ENCODE peak calls at places on chromosomes 5 and 9, in seven cellular contexts. Z is neural progenitor cell, Y is MM.1S, B is PC-3, L is HCT116, G is GM23248, M is OCI-LY7. F is an unnamed sample.
A peak's percentile ranks its signal among the peaks of the same experiment; 100 is the strongest.

GRCh38 chr5:103465891-103466290 is 96.7 kb downstream of the NUDT12 start:
- DNase-seq in M (no peak), Z (no peak), B (no peak), G (peak; percentile 35), Y (no peak), L (no peak), F (no peak)

GRCh38 chr9:34771023-34771422 is 61.1 kb upstream of the CCL21 start:
- DNase-seq in M (no peak), B (peak; percentile 63), Z (no peak), L (no peak), G (peak; percentile 35), Y (no peak), F (no peak)

GRCh38 chr5:75167345-75167744 is 69.3 kb downstream of the ANKRD31 start:
- DNase-seq in Y (no peak), G (peak; percentile 17), L (peak; percentile 33), Z (peak; percentile 21), B (peak; percentile 19), M (no peak), F (peak; percentile 77)

GRCh38 chr5:61120534-61120933 is 41.7 kb downstream of the SMIM15 start:
- DNase-seq in Z (no peak), G (peak; percentile 36), B (peak; percentile 34), L (no peak), M (no peak), Y (no peak), F (no peak)

GRCh38 chr5:111935835-111936234 is 178.8 kb upstream of the NREP start:
- DNase-seq in G (no peak), Y (no peak), L (no peak), M (no peak), Z (peak; percentile 32), B (no peak), F (no peak)

GRCh38 chr5:141496038-141496437 is 7.2 kb downstream of the PCDHGC5 start:
- DNase-seq in G (no peak), Y (no peak), L (no peak), B (no peak), M (no peak), Z (no peak), F (peak; percentile 45)

GRCh38 chr9:130537346-130538050 is 41.9 kb upstream of the FUBP3 start:
- DNase-seq in Z (no peak), B (peak; percentile 8), G (peak; percentile 37), L (no peak), M (no peak), Y (no peak), F (no peak)

GRCh38 chr9:19748278-19749126 is 40.3 kb downstream of the SLC24A2 start:
- DNase-seq in G (peak; percentile 18), M (no peak), B (no peak), Z (no peak), Y (no peak), L (no peak), F (no peak)

GRCh38 chr9:107176701-107177100 is 106.4 kb upstream of the RAD23B start:
- DNase-seq in G (peak; percentile 84), Z (no peak), M (no peak), B (no peak), Y (no peak), L (no peak), F (peak; percentile 6)
- TF ChIP-seq EZH2phosphoT487 in G (peak; percentile 42), Z (no peak), M (no peak), B (no peak), Y (no peak), L (no peak), F (no peak)

GRCh38 chr5:143980506-143980905 is 168.5 kb downstream of the HMHB1 start:
- DNase-seq in M (no peak), L (no peak), G (no peak), B (no peak), Z (no peak), Y (no peak), F (no peak)
- TF ChIP-seq EZH2phosphoT487 in M (no peak), L (no peak), G (no peak), B (no peak), Z (no peak), Y (no peak), F (no peak)

DNA sequence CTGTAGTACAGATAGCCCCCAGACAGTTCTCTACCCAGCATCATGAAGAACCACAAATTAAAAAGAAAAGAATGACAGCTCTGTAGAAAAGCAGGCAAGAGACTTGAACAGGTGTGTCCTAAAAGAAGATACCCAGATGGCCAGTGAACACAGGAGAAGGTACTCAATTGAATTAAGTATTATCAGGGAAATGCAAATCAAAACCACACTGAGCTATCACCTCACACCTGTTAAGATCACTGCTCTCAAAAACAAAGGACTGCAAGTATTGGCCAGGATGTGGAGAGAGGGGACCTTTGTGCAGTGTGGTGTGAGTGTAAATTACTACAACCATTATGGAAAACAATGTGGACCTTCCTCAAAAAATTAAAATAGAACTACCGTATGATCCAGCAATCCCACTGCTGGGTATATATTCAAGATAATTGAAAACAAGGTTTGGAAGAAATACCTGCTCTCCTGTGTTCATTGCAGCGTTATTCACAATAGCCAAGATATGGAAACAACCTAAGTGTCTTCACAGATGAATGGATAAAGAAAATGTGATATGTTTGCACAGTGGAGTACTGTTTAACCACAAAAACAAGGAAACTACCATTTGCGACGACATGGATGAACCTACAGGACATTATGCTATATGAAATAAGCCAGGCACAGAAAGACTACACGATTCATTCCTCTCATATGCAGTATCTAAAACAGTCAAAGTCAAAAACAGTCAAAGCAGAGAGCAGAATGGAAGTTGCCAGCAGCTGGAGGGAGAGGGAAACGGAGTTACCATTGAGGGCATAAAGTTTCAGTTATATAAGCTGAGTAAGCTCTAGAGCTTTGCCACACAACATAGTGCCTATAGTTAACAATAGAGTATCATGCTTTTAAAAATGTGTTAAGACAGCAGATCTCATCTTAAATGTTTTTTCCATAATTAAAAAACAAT is 102.6 kb downstream of the WNK2 start:
- DNase-seq in Z (no peak), Y (peak; percentile 95), L (no peak), M (peak; percentile 97), B (no peak), G (no peak), F (no peak)
- TF ChIP-seq EZH2phosphoT487 in Z (no peak), Y (no peak), L (no peak), M (no peak), B (no peak), G (no peak), F (no peak)

DNA sequence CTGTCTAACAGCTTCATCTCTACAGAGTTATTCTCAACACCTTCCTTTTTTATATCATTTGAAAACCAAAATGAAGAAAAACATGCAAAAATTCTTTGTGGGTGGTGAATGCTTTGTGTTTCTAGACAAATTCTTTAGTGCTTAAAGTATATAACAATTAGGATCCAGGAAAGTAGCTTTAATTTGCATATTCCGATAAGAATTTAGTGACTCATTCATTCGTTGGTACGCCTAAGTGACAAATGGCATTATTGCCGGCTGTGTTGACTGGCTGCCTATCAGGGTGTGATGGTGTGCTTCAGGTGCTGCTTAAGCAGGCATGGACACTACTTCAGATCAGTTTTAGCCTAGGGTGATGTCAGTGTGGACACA is 35.2 kb downstream of the LMNB1 start:
- DNase-seq in Z (no peak), G (no peak), L (no peak), Y (no peak), M (no peak), B (no peak), F (no peak)
- TF ChIP-seq EZH2phosphoT487 in Z (no peak), G (no peak), L (no peak), Y (no peak), M (no peak), B (no peak), F (no peak)

GRCh38 chr5:29208026-29208425 is 1985.5 kb upstream of the CDH6 start:
- DNase-seq in L (no peak), B (peak; percentile 26), Z (no peak), M (no peak), Y (no peak), G (no peak), F (no peak)

GRCh38 chr5:29218829-29219228 is 1974.7 kb upstream of the CDH6 start:
- DNase-seq in G (no peak), M (no peak), Z (no peak), Y (no peak), B (no peak), L (no peak), F (no peak)

GRCh38 chr5:29218138-29218537 is 1975.3 kb upstream of the CDH6 start:
- DNase-seq in Y (no peak), Z (no peak), L (no peak), B (peak; percentile 24), M (no peak), G (no peak), F (peak; percentile 25)

GRCh38 chr5:29214821-29215220 is 1978.7 kb upstream of the CDH6 start:
- DNase-seq in Z (no peak), B (no peak), M (no peak), G (no peak), L (no peak), Y (no peak), F (no peak)

GRCh38 chr5:29213475-29213874 is 1980.0 kb upstream of the CDH6 start:
- DNase-seq in B (no peak), L (no peak), Y (no peak), G (no peak), M (no peak), Z (no peak), F (no peak)
- TF ChIP-seq EZH2phosphoT487 in B (no peak), L (no peak), Y (no peak), G (no peak), M (no peak), Z (no peak), F (no peak)

DNA sequence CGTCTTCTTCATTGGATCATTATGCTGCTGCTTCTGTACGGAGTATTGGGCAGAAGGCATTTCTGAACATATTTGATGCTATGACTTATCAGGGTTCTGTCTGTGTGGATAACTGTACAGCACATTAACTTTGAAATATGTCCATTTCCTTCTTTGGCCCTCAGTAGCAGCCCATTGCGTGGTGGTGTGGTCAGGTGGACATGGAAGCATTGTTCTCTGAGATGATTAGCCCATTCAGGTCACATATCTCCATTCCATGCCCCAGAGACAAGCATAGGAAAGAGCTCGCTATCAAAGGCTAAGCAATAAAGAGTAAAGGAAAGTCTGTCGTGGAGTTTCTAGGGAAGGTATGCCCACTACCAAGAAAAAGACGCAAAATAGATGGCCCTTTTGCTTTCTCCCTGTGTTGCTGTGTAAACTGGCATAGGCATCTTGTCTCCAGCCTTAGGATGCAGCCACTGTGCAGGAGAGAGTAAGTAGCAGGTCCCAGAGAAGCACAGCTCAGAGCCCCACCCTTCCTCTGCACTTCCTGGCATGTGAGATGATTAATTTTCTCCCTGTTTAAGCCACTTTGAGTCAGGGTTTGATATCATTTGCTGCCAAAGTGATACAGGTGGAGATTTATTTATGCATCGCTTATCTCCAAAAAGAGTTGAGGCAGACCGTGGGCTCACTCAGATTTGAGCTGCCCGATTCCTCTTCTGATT is 221.9 kb downstream of the PDZD2 start:
- DNase-seq in L (no peak), M (no peak), Y (no peak), G (no peak), Z (no peak), B (peak; percentile 38), F (no peak)
- TF ChIP-seq EZH2phosphoT487 in L (no peak), M (no peak), Y (no peak), G (no peak), Z (no peak), B (no peak), F (no peak)